ENCODE peak calls at places on chromosome 10, in nine cellular contexts. P, B, L, U, G, J, Q, C and X are unnamed samples.

GRCh38 chr10:98611432-98611831 is 164.7 kb upstream of the HPS1 start:
- DNase-seq in P (no peak), B (no peak), L (no peak), U (no peak), G (no peak), J (no peak), Q (no peak), C (peak; percentile 56), X (no peak)

GRCh38 chr10:3095373-3096139 is 28.2 kb downstream of the PFKP start:
- DNase-seq in P (no peak), B (peak; percentile 100), L (no peak), U (no peak), G (peak; percentile 89), J (no peak), Q (no peak), C (peak; percentile 99), X (no peak)

GRCh38 chr10:4170633-4171314 is 385.8 kb upstream of the KLF6 start:
- DNase-seq in P (no peak), B (no peak), L (no peak), U (no peak), G (no peak), J (no peak), Q (no peak), C (no peak), X (no peak)

GRCh38 chr10:13681528-13681927 is 94.8 kb downstream of the PRPF18 start:
- DNase-seq in P (no peak), B (no peak), L (no peak), U (no peak), G (no peak), J (no peak), Q (no peak), C (no peak), X (peak; percentile 6)

GRCh38 chr10:24262929-24263653 is 54.2 kb downstream of the KIAA1217 start:
- DNase-seq in P (no peak), B (no peak), L (no peak), U (no peak), G (no peak), J (peak; percentile 55), Q (no peak), C (no peak), X (no peak)

GRCh38 chr10:13629116-13629515 is 42.4 kb downstream of the PRPF18 start:
- DNase-seq in P (no peak), B (no peak), L (no peak), U (no peak), G (no peak), J (no peak), Q (no peak), C (peak; percentile 22), X (no peak)

GRCh38 chr10:116687633-116688032 is 54.7 kb downstream of the HSPA12A start:
- DNase-seq in P (no peak), B (no peak), L (no peak), U (no peak), G (no peak), J (no peak), Q (no peak), C (no peak), X (no peak)

GRCh38 chr10:3681642-3682554 is 103.1 kb downstream of the KLF6 start:
- DNase-seq in P (no peak), B (no peak), L (no peak), U (no peak), G (no peak), J (no peak), Q (no peak), C (no peak), X (no peak)

GRCh38 chr10:37754538-37755323 is 102.7 kb downstream of the ZNF248 start:
- DNase-seq in P (no peak), B (no peak), L (peak; percentile 36), U (no peak), G (peak; percentile 64), J (no peak), Q (no peak), C (peak; percentile 4), X (no peak)

GRCh38 chr10:27826369-27826768 is 80.8 kb upstream of the MKX start:
- DNase-seq in P (no peak), B (no peak), L (no peak), U (no peak), G (no peak), J (no peak), Q (no peak), C (no peak), X (no peak)

GRCh38 chr10:1679821-1680650 is 57.3 kb downstream of the ADARB2 start:
- DNase-seq in P (no peak), B (no peak), L (no peak), U (no peak), G (no peak), J (no peak), Q (no peak), C (no peak), X (no peak)

GRCh38 chr10:29322918-29323317 is 34.0 kb downstream of the LYZL1 start:
- DNase-seq in P (no peak), B (no peak), L (no peak), U (no peak), G (no peak), J (no peak), Q (no peak), C (no peak), X (no peak)

GRCh38 chr10:49298666-49298989 is 342 bp upstream of the C10orf71 start:
- DNase-seq in P (no peak), B (no peak), L (no peak), U (no peak), G (no peak), J (peak; percentile 73), Q (peak; percentile 50), C (peak; percentile 3), X (no peak)

GRCh38 chr10:5595591-5596590 is 70.5 kb downstream of the ASB13 start:
- DNase-seq in P (no peak), B (peak; percentile 93), L (no peak), U (no peak), G (no peak), J (no peak), Q (no peak), C (peak; percentile 81), X (no peak)

GRCh38 chr10:317219-317868 is 182.1 kb downstream of the ZMYND11 start:
- DNase-seq in P (no peak), B (peak; percentile 90), L (no peak), U (peak; percentile 61), G (no peak), J (no peak), Q (no peak), C (peak; percentile 92), X (peak; percentile 89)

GRCh38 chr10:33749809-33750208 is 415.3 kb upstream of the NRP1 start:
- DNase-seq in P (no peak), B (no peak), L (no peak), U (no peak), G (no peak), J (no peak), Q (no peak), C (no peak), X (no peak)

GRCh38 chr10:119391430-119392313 is 150.8 kb downstream of the RGS10 start:
- DNase-seq in P (no peak), B (no peak), L (no peak), U (no peak), G (no peak), J (no peak), Q (no peak), C (peak; percentile 82), X (no peak)

DNA sequence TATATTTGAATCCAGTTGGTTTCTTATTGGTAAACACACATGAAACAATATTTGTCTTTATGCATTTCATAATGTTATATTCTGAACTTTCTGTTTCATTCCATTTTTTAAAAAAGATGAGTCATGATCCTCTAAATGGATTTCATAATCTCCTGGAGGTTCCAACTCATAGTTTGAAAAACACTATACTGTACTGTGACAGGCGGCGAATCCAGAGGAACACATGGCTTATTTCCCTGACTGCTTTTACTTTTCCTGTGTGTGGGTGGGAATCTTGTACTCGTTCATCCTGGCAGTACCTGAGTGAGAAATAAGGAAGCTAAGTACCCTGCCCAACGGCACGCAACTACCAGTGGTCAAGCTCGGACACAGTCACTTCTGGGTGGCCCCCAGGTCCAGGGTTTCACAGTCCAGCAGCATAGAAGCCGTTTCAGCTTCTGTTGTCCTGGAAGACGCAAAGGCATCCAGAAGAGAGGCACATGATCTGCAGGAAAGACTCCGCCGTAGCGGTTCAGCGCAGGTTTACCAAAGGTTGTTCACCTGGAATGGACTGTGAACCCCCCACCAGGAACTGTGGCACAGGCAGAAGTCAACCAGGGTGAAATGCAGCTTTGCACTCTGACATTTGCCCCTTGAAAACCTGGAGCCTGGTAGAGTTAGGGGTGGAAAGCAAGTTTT is 117.7 kb downstream of the CCNY start:
- DNase-seq in P (no peak), B (peak; percentile 74), L (no peak), U (no peak), G (peak; percentile 32), J (no peak), Q (no peak), C (peak; percentile 54), X (no peak)
- H3K4me3 ChIP-seq in P (no peak overlapping the region), B (no peak overlapping the region), L (peak overlapping the region; percentile 10), U (no peak overlapping the region), G (no peak overlapping the region), J (peak overlapping the region; percentile 24), Q (no peak overlapping the region), C (peak overlapping the region; percentile 39), X (no peak overlapping the region)

GRCh38 chr10:47237316-47238260 is 62.4 kb upstream of the GDF10 start:
- DNase-seq in P (no peak), B (no peak), L (no peak), U (peak; percentile 43), G (no peak), J (no peak), Q (no peak), C (no peak), X (peak; percentile 27)
- TF ChIP-seq CTCF in P (no peak), B (no peak), L (no peak), U (no peak), G (no peak), J (no peak), Q (no peak), C (no peak), X (no peak)

GRCh38 chr10:45592432-45592831 is 80.1 kb downstream of the ZFAND4 start:
- DNase-seq in P (no peak), B (no peak), L (no peak), U (no peak), G (no peak), J (no peak), Q (no peak), C (peak; percentile 15), X (no peak)

GRCh38 chr10:45591262-45591661 is 81.3 kb downstream of the ZFAND4 start:
- DNase-seq in P (no peak), B (no peak), L (no peak), U (no peak), G (no peak), J (no peak), Q (no peak), C (no peak), X (no peak)

GRCh38 chr10:45594276-45595157 is 78.1 kb downstream of the ZFAND4 start:
- DNase-seq in P (peak; percentile 69), B (peak; percentile 89), L (peak; percentile 94), U (peak; percentile 92), G (peak; percentile 90), J (peak; percentile 94), Q (peak; percentile 93), C (peak; percentile 91), X (peak; percentile 98)

GRCh38 chr10:45593938-45594275 is 78.7 kb downstream of the ZFAND4 start:
- DNase-seq in P (no peak), B (no peak), L (no peak), U (no peak), G (no peak), J (no peak), Q (no peak), C (no peak), X (no peak)

GRCh38 chr10:45592926-45593325 is 79.6 kb downstream of the ZFAND4 start:
- DNase-seq in P (no peak), B (no peak), L (no peak), U (no peak), G (no peak), J (no peak), Q (no peak), C (no peak), X (no peak)
- H3K4me3 ChIP-seq in P (no peak overlapping the region), B (no peak overlapping the region), L (peak overlapping the region; percentile 94), U (no peak overlapping the region), G (peak overlapping the region; percentile 92), J (peak overlapping the region; percentile 82), Q (peak overlapping the region; percentile 94), C (no peak overlapping the region), X (no peak overlapping the region)

GRCh38 chr10:67284589-67284988 is 358.8 kb downstream of the LRRTM3 start:
- DNase-seq in P (no peak), B (no peak), L (no peak), U (no peak), G (no peak), J (no peak), Q (no peak), C (no peak), X (no peak)
- TF ChIP-seq CTCF in P (no peak), B (no peak), L (no peak), U (no peak), G (no peak), J (no peak), Q (no peak), C (no peak), X (no peak)